ENCODE peak calls at places on chromosomes 3 and 15, in four cellular contexts. S, U, M and X are unnamed samples.

GRCh38 chr15:31472636-31473383 is 146.2 kb downstream of the KLF13 start:
- DNase-seq in S (peak; percentile 34), U (peak; percentile 92), M (peak; percentile 35), X (peak; percentile 33)

GRCh38 chr3:38560996-38561717 is 65.0 kb downstream of the EXOG start:
- DNase-seq in S (no peak), U (no peak), M (no peak), X (no peak)

GRCh38 chr15:69160976-69161877 is 792 bp downstream of the GLCE start:
- DNase-seq in S (no peak), U (peak; percentile 17), M (peak; percentile 16), X (peak; percentile 2)

GRCh38 chr3:45976191-45977091 is 19.2 kb downstream of the FYCO1 start:
- DNase-seq in S (peak; percentile 20), U (no peak), M (no peak), X (no peak)

GRCh38 chr3:53823026-53823955 is 22.9 kb downstream of the CHDH start:
- DNase-seq in S (no peak), U (no peak), M (no peak), X (no peak)

GRCh38 chr3:61983479-61983878 is 389.9 kb downstream of the FEZF2 start:
- DNase-seq in S (no peak), U (no peak), M (no peak), X (no peak)

GRCh38 chr3:101858464-101858863 is 9.2 kb downstream of the NFKBIZ start:
- DNase-seq in S (no peak), U (no peak), M (no peak), X (no peak)

GRCh38 chr3:46564190-46565112 is 1.7 kb downstream of the LRRC2 start:
- DNase-seq in S (no peak), U (no peak), M (no peak), X (no peak)

GRCh38 chr3:73073091-73073707 is 11.7 kb downstream of the EBLN2 start:
- DNase-seq in S (no peak), U (no peak), M (no peak), X (no peak)

GRCh38 chr3:39106281-39107055 is 959 bp downstream of the GORASP1 start:
- DNase-seq in S (no peak), U (no peak), M (no peak), X (no peak)

GRCh38 chr3:132180337-132180791 is 136.8 kb upstream of the ACP3 start:
- DNase-seq in S (no peak), U (peak; percentile 56), M (no peak), X (peak; percentile 1)

GRCh38 chr3:42667523-42668402 is 14.3 kb downstream of the ZBTB47 start:
- DNase-seq in S (no peak), U (no peak), M (no peak), X (no peak)

GRCh38 chr3:69250014-69250413 is 127.6 kb upstream of the LMOD3 start:
- DNase-seq in S (no peak), U (no peak), M (peak; percentile 33), X (no peak)

GRCh38 chr3:102512734-102513518 is 78.1 kb downstream of the ZPLD1 start:
- DNase-seq in S (no peak), U (no peak), M (no peak), X (no peak)

GRCh38 chr3:131794766-131795381 is 239.9 kb downstream of the CPNE4 start:
- DNase-seq in S (no peak), U (peak; percentile 76), M (peak; percentile 6), X (peak; percentile 27)

GRCh38 chr15:33298631-33299030 is 12.1 kb upstream of the RYR3 start:
- DNase-seq in S (no peak), U (no peak), M (no peak), X (no peak)

GRCh38 chr3:13785351-13785750 is 94.5 kb downstream of the WNT7A start:
- DNase-seq in S (no peak), U (no peak), M (no peak), X (no peak)

GRCh38 chr3:117734431-117734830 is 1024.9 kb downstream of the TUSC7 start:
- DNase-seq in S (no peak), U (no peak), M (no peak), X (no peak)

GRCh38 chr3:193732391-193732790 is 139.4 kb downstream of the OPA1 start:
- DNase-seq in S (no peak), U (no peak), M (no peak), X (no peak)

GRCh38 chr3:150495563-150496168 is 50.6 kb downstream of the SERP1 start:
- DNase-seq in S (no peak), U (peak; percentile 50), M (no peak), X (no peak)

GRCh38 chr3:166456291-166456690 is 619.1 kb upstream of the BCHE start:
- DNase-seq in S (no peak), U (no peak), M (no peak), X (no peak)

GRCh38 chr3:49341996-49342395 is 2.1 kb upstream of the USP4 start:
- DNase-seq in S (no peak), U (no peak), M (no peak), X (no peak)

GRCh38 chr3:100269410-100270217 is 8.8 kb downstream of the TBC1D23 start:
- DNase-seq in S (no peak), U (no peak), M (no peak), X (no peak)

GRCh38 chr3:177427096-177427495 is 229.8 kb upstream of the TBL1XR1 start:
- DNase-seq in S (no peak), U (peak; percentile 94), M (peak; percentile 51), X (peak; percentile 28)

GRCh38 chr3:123449092-123449985 is 449 bp upstream of the ADCY5 start:
- DNase-seq in S (no peak), U (no peak), M (no peak), X (no peak)

GRCh38 chr3:42194943-42195510 is 71.0 kb downstream of the CCK start:
- DNase-seq in S (no peak), U (peak; percentile 62), M (no peak), X (no peak)

GRCh38 chr3:195892355-195893120 is 15.8 kb downstream of the TNK2 start:
- DNase-seq in S (no peak), U (no peak), M (no peak), X (no peak)

GRCh38 chr3:151106311-151106710 is 20.8 kb downstream of the MED12L start:
- DNase-seq in S (no peak), U (no peak), M (no peak), X (no peak)

GRCh38 chr3:131356006-131356405 is 25.6 kb upstream of the NUDT16 start:
- DNase-seq in S (no peak), U (no peak), M (no peak), X (no peak)

GRCh38 chr3:12964713-12965612 is 108.3 kb downstream of the IQSEC1 start:
- DNase-seq in S (no peak), U (no peak), M (no peak), X (no peak)